ENCODE peak calls at places on chromosomes 1 and 21, in four cellular contexts. Z, O, P and G are unnamed samples.
A peak's percentile ranks its signal among the peaks of the same experiment; 100 is the strongest.

GRCh38 chr1:114154146-114154962 is 685 bp upstream of the SYT6 start:
- DNase-seq in Z (peak; percentile 42), P (no peak), O (peak; percentile 62), G (no peak)

GRCh38 chr1:198330982-198331620 is 174.3 kb downstream of the NEK7 start:
- DNase-seq in Z (no peak), O (peak; percentile 49), P (no peak), G (no peak)

GRCh38 chr1:202165267-202165941 is 5.0 kb upstream of the PTPN7 start:
- DNase-seq in O (no peak), P (no peak), Z (no peak), G (no peak)

GRCh38 chr1:206540044-206540758 is 32.9 kb downstream of the RASSF5 start:
- DNase-seq in O (peak; percentile 34), P (no peak), Z (no peak), G (no peak)

GRCh38 chr1:90711696-90712095 is 5.4 kb downstream of the BARHL2 start:
- DNase-seq in O (no peak), Z (no peak), P (no peak), G (no peak)

GRCh38 chr1:33966346-33967141 is 102.7 kb downstream of the HMGB4 start:
- DNase-seq in Z (no peak), P (no peak), O (peak; percentile 95), G (no peak)

GRCh38 chr1:31617917-31618746 is 643 bp downstream of the HCRTR1 start:
- DNase-seq in Z (peak; percentile 83), O (peak; percentile 70), P (peak; percentile 35), G (no peak)

GRCh38 chr1:58812926-58813325 is 29.1 kb upstream of the JUN start:
- DNase-seq in P (no peak), Z (no peak), O (no peak), G (no peak)

GRCh38 chr21:41460578-41461527 is 34.8 kb downstream of the MX1 start:
- DNase-seq in O (peak; percentile 89), Z (peak; percentile 85), P (peak; percentile 67), G (peak; percentile 27)

GRCh38 chr1:183862967-183863366 is 58.0 kb downstream of the RGL1 start:
- DNase-seq in P (no peak), Z (no peak), O (no peak), G (no peak)

GRCh38 chr1:238558156-238558555 is 667.4 kb upstream of the ZP4 start:
- DNase-seq in Z (no peak), P (no peak), O (peak; percentile 69), G (no peak)

GRCh38 chr21:36028127-36029069 is 31.9 kb downstream of the SETD4 start:
- DNase-seq in P (peak; percentile 68), Z (peak; percentile 80), O (peak; percentile 80), G (peak; percentile 64)

DNA sequence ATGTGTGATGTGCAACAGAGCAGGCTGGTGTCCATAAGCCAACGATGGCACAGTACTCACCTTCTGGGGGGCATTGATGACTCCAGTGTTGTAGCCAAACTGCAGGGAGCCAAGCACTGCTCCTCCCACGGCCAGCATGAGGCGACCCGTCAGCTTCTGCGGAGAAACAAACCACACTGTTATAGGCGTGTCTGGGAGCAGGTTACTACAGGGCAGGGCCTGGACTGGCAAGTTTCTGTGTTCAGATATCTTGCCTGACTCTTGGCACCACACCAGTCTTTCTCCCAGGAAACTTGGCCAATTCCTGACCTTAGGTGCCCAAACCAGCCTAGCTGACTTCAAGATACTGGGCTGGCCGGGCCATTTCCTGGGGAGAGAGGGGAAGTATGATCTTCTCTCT is 15.5 kb downstream of the SLC2A1 start:
- DNase-seq in P (no peak), Z (no peak), O (no peak), G (peak; percentile 68)
- TF ChIP-seq EZH2phosphoT487 in P (no peak), Z (no peak), O (no peak), G (no peak)

GRCh38 chr1:228802386-228803221 is 67.3 kb downstream of the RHOU start:
- DNase-seq in Z (peak; percentile 59), P (no peak), O (peak; percentile 11), G (no peak)
- TF ChIP-seq EZH2phosphoT487 in Z (no peak), P (no peak), O (no peak), G (no peak)

GRCh38 chr1:99538618-99538956 is 107.3 kb upstream of the PALMD start:
- DNase-seq in O (no peak), P (no peak), Z (no peak), G (no peak)

GRCh38 chr1:99546432-99547416 is 99.2 kb upstream of the PALMD start:
- DNase-seq in P (no peak), O (peak; percentile 42), Z (no peak), G (no peak)

GRCh38 chr1:99539131-99539530 is 106.8 kb upstream of the PALMD start:
- DNase-seq in Z (no peak), P (no peak), O (no peak), G (no peak)

GRCh38 chr1:99548924-99549605 is 96.8 kb upstream of the PALMD start:
- DNase-seq in Z (peak; percentile 27), O (no peak), P (no peak), G (no peak)

DNA sequence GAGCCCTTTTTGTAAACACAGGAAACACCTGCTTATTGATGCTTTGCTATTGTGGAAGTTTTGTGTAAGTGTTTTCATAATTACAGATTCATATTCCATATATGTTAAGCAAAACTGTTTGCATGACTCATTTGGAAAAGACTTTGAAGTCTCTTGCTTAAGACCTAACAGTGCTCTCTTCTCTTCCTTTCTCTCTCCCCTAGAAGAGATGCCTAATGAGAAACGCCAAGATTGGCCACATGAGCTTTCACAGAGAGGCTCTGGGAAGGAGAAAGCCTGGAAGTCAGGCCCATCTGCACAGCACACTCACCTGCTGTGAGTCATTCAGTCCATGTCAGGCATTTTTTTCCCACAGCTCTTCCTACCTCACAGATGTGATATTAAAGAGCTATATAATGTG is 101.6 kb upstream of the PALMD start:
- DNase-seq in P (no peak), O (peak; percentile 39), Z (peak; percentile 46), G (no peak)
- TF ChIP-seq EZH2phosphoT487 in P (no peak), O (no peak), Z (no peak), G (no peak)

GRCh38 chr21:32777269-32777668 is 5.7 kb upstream of the PAXBP1 start:
- DNase-seq in P (no peak), Z (no peak), O (peak; percentile 41), G (no peak)

GRCh38 chr21:32776743-32777142 is 5.2 kb upstream of the PAXBP1 start:
- DNase-seq in P (no peak), Z (no peak), O (no peak), G (no peak)

GRCh38 chr21:32779983-32780382 is 8.4 kb upstream of the PAXBP1 start:
- DNase-seq in O (no peak), Z (no peak), P (peak; percentile 56), G (no peak)

GRCh38 chr21:32782698-32783097 is 11.1 kb upstream of the PAXBP1 start:
- DNase-seq in O (peak; percentile 47), Z (no peak), P (no peak), G (no peak)
- TF ChIP-seq EZH2phosphoT487 in O (no peak), Z (no peak), P (no peak), G (no peak)

GRCh38 chr1:75100481-75101092 is 33.6 kb upstream of the LHX8 start:
- DNase-seq in O (no peak), P (no peak), Z (peak; percentile 20), G (no peak)
- TF ChIP-seq EZH2phosphoT487 in O (no peak), P (no peak), Z (no peak), G (no peak)

GRCh38 chr1:14939527-14940284 is 213.8 kb upstream of the TMEM51 start:
- DNase-seq in Z (no peak), P (no peak), O (peak; percentile 90), G (no peak)
- TF ChIP-seq EZH2phosphoT487 in Z (no peak), P (no peak), O (no peak), G (no peak)

DNA sequence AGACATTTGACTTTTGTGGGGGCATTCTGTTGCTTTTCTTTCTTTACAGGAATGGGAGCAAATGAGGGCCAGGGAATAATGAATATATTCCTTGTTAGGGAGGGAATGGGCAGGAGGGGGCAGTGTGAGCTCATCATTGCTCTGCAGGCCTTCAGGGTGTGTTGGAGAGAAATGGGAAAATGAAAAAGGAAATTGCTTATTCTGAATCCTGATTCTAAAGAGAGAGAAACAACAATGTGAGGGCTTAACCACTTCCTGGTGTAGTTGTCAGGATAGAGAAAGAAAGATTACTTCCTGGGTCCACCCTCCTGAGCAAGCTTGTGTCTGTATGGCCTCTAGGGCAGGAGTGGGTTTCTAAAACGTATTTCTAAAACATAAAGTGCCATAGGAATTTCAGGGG is 28.3 kb downstream of the VANGL2 start:
- DNase-seq in O (peak; percentile 63), Z (peak; percentile 79), P (peak; percentile 81), G (peak; percentile 16)
- TF ChIP-seq EZH2phosphoT487 in O (no peak), Z (no peak), P (no peak), G (no peak)

DNA sequence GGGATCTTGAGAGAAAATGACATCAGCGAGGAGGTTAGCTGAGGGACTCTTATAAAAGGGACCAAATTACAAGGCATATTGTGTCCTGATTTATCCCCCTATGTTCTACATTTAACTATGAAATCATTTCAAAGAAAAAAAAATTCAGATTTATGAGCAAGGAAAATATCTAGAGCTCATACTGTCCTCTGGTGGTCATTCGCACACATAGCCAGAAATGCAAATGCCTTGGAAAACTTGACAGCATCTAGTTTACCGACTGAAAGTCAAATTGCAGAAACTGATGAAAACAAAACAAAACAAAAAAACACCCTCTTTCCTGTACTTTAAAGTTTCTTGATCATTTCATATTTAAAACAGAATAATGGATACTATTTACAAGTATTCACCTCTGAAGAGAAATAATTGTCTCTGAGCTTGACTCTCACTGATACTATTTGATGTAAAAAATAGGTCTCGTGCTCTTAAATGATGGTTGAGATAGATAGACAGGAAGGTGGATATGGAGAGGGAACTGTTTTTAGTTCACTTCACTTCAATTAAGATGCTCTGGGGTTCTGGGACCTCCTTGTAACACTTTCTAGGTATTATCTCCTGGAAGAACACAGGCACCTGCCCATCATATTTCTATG is 253.8 kb downstream of the PCP4 start:
- DNase-seq in P (peak; percentile 15), O (peak; percentile 35), Z (peak; percentile 50), G (no peak)
- TF ChIP-seq EZH2phosphoT487 in P (no peak), O (no peak), Z (no peak), G (no peak)